ENCODE peak calls at places on chromosomes 7 and 10, in four cellular contexts. W is fibroblast of villous mesenchyme, S is MCF 10A, I is dorsolateral prefrontal cortex. Q is an unnamed sample.

GRCh38 chr10:118332247-118332646 is 9.9 kb downstream of the FAM204A start:
- DNase-seq in I (no peak), W (no peak), S (peak), Q (no peak)

GRCh38 chr7:84060760-84061261 is 133.8 kb downstream of the SEMA3A start:
- DNase-seq in I (no peak), W (peak), S (peak), Q (no peak)

GRCh38 chr7:101731502-101732084 is 85.8 kb upstream of the CUX1 start:
- DNase-seq in I (no peak), S (no peak), W (no peak), Q (no peak)

GRCh38 chr7:142749218-142749993 is at the start of gene PRSS1:
- DNase-seq in S (no peak), W (no peak), I (no peak), Q (no peak)

GRCh38 chr7:35356495-35356894 is 102.6 kb upstream of the TBX20 start:
- DNase-seq in S (no peak), W (no peak), I (no peak), Q (no peak)

GRCh38 chr10:12727832-12728215 is 273.7 kb downstream of the CCDC3 start:
- DNase-seq in W (peak), I (no peak), S (peak), Q (no peak)

GRCh38 chr7:24865994-24866615 is 108.8 kb upstream of the GSDME start:
- DNase-seq in I (no peak), S (no peak), W (no peak), Q (no peak)

GRCh38 chr7:151432658-151433521 is 7.1 kb downstream of the CRYGN start:
- DNase-seq in W (no peak), I (no peak), S (no peak), Q (no peak)

GRCh38 chr10:123241391-123242141 is 87.4 kb downstream of the BUB3 start:
- DNase-seq in S (no peak), W (no peak), I (no peak), Q (no peak)

GRCh38 chr7:30464231-30464660 is 14.3 kb downstream of the NOD1 start:
- DNase-seq in W (no peak), I (no peak), S (no peak), Q (no peak)

GRCh38 chr7:75639893-75640600 is 98.7 kb downstream of the HIP1 start:
- DNase-seq in W (no peak), I (no peak), S (no peak), Q (no peak)

GRCh38 chr7:100745184-100745583 is 11.8 kb downstream of the ZAN start:
- DNase-seq in W (peak), I (peak), S (no peak), Q (no peak)

GRCh38 chr10:84469470-84469869 is 141.1 kb downstream of the CCSER2 start:
- DNase-seq in I (no peak), S (no peak), W (no peak), Q (no peak)

GRCh38 chr10:42551582-42552187 is 86.7 kb downstream of the ZNF33B start:
- DNase-seq in W (no peak), I (no peak), S (peak), Q (no peak)

GRCh38 chr7:1040790-1041189 is 3.6 kb upstream of the GPR146 start:
- DNase-seq in S (no peak), W (peak), I (peak), Q (no peak)

GRCh38 chr10:118243907-118244306 is 98.2 kb downstream of the FAM204A start:
- DNase-seq in W (no peak), I (no peak), S (no peak), Q (no peak)

GRCh38 chr10:103772096-103772845 is 83.1 kb downstream of the SH3PXD2A start:
- DNase-seq in W (peak), I (peak), S (peak), Q (peak)

GRCh38 chr7:141210862-141211261 is 137.0 kb downstream of the TMEM178B start:
- DNase-seq in S (no peak), W (no peak), I (no peak), Q (no peak)

GRCh38 chr10:124243702-124244121 is 150.3 kb upstream of the CHST15 start:
- DNase-seq in S (no peak), W (no peak), I (no peak), Q (no peak)

GRCh38 chr7:1758417-1758858 is 88.4 kb downstream of the ELFN1 start:
- DNase-seq in I (peak), W (peak), S (peak), Q (no peak)

GRCh38 chr7:126698446-126698845 is 554.3 kb downstream of the GRM8 start:
- DNase-seq in S (peak), W (no peak), I (no peak), Q (no peak)

GRCh38 chr7:41047789-41048191 is 655.1 kb downstream of the INHBA start:
- DNase-seq in I (no peak), W (peak), S (no peak), Q (no peak)

DNA sequence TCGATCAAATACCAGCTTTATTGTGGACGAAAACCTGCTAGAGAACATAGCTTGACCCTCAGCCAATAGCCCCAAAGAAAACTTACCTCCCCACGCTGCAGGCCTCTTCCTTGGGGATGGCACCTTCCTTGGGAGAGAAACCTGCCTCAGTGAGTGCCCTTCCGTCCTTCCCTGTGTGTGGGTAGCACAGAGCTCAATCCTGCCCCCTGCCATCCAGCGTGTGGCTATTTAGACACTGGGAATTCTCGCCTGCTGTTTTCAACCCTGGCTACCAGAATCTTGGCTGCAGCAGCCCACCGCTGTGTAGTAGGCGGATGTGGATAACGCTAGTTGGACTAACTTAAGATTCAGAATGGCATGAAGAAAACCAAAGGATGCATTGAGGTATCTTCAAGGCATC is 238.2 kb downstream of the TEX36 start:
- DNase-seq in W (no peak), I (no peak), S (no peak), Q (no peak)
- TF ChIP-seq CTCF in W (no peak), I (no peak), S (no peak), Q (no peak)

GRCh38 chr7:145169908-145170307 is 334.1 kb upstream of the TPK1 start:
- DNase-seq in S (peak), W (no peak), I (no peak), Q (no peak)
- TF ChIP-seq CTCF in S (peak), W (no peak), I (no peak), Q (peak)

GRCh38 chr7:132654150-132654549 is 77.9 kb upstream of the PLXNA4 start:
- DNase-seq in I (no peak), W (no peak), S (no peak), Q (no peak)
- TF ChIP-seq CTCF in I (no peak), W (peak), S (no peak), Q (peak)

GRCh38 chr7:26279405-26279804 is 12.3 kb upstream of the SNX10 start:
- DNase-seq in W (no peak), I (no peak), S (no peak), Q (no peak)

GRCh38 chr7:26280723-26281122 is 10.9 kb upstream of the SNX10 start:
- DNase-seq in S (no peak), I (no peak), W (no peak), Q (no peak)

GRCh38 chr7:26275213-26275612 is 16.4 kb upstream of the SNX10 start:
- DNase-seq in S (no peak), W (no peak), I (no peak), Q (no peak)

GRCh38 chr7:26280097-26280496 is 11.6 kb upstream of the SNX10 start:
- DNase-seq in W (no peak), I (no peak), S (no peak), Q (no peak)

DNA sequence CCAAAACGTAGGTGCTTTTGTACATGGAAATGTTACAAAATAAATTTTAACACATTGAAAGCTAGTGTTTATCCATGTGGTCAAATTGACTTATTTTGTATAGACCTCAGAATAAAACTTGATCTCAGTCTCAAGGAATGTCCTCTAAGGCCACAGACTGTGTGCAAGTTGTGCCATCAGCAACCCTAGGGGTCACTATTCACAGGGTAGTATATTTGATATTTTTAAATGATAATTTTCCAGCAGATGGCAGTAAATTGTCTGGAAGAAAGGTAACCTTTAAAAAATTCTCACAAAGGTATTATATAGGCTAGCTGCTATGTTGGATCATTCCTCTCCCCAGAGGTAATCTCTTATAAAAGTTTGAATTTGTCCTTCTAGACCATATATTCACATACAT is 12.9 kb upstream of the SNX10 start:
- DNase-seq in W (no peak), S (peak), I (no peak), Q (no peak)
- TF ChIP-seq CTCF in W (peak), S (peak), I (no peak), Q (no peak)

GRCh38 chr10:120480065-120480600 is 23.1 kb downstream of the PLPP4 start:
- DNase-seq in I (no peak), S (no peak), W (no peak), Q (no peak)
- TF ChIP-seq CTCF in I (no peak), S (peak), W (peak), Q (no peak)